ENCODE peak calls at places on chromosomes 2 and 18, in seven cellular contexts. L is H9, E is neuronal stem cell, R is IMR-90, P is mesenchymal stem cell, D is H1, N is trophoblast cell. B is an unnamed sample.

GRCh38 chr2:206259615-206260426 is 14.6 kb upstream of the ZDBF2 start:
- DNase-seq in L (no peak), E (no peak), R (no peak), P (no peak), D (no peak), N (no peak), B (no peak)

GRCh38 chr2:20356042-20356441 is 5.4 kb upstream of the PUM2 start:
- DNase-seq in L (no peak), E (no peak), R (peak; percentile 93), P (peak; percentile 77), D (no peak), N (no peak), B (no peak)

GRCh38 chr2:81266106-81266505 is 961.6 kb upstream of the LRRTM1 start:
- DNase-seq in L (peak; percentile 28), E (peak; percentile 9), R (no peak), P (peak; percentile 7), D (no peak), N (no peak), B (peak; percentile 74)

GRCh38 chr18:13558132-13558531 is 168.2 kb downstream of the FAM210A start:
- DNase-seq in L (peak; percentile 58), E (peak; percentile 30), R (peak; percentile 11), P (peak; percentile 12), D (peak; percentile 34), N (no peak), B (peak; percentile 72)

GRCh38 chr18:44719519-44720060 is 38.9 kb downstream of the SETBP1 start:
- DNase-seq in L (no peak), E (no peak), R (no peak), P (no peak), D (no peak), N (no peak), B (no peak)

GRCh38 chr18:13262839-13263691 is 44.5 kb downstream of the LDLRAD4 start:
- DNase-seq in L (peak; percentile 5), E (no peak), R (no peak), P (no peak), D (no peak), N (no peak), B (no peak)

GRCh38 chr18:77464917-77465316 is 215.3 kb downstream of the GALR1 start:
- DNase-seq in L (no peak), E (no peak), R (no peak), P (no peak), D (no peak), N (no peak), B (no peak)

GRCh38 chr2:127050803-127051115 is 56.2 kb downstream of the BIN1 start:
- DNase-seq in L (no peak), E (no peak), R (no peak), P (no peak), D (no peak), N (no peak), B (no peak)

GRCh38 chr2:241224068-241224850 is 35.8 kb downstream of the ANO7 start:
- DNase-seq in L (no peak), E (no peak), R (peak; percentile 66), P (peak; percentile 50), D (no peak), N (peak; percentile 36), B (peak; percentile 46)

GRCh38 chr2:14051401-14051800 is 581.1 kb upstream of the LRATD1 start:
- DNase-seq in L (no peak), E (no peak), R (no peak), P (no peak), D (no peak), N (no peak), B (no peak)

GRCh38 chr2:177393381-177393780 is 808 bp downstream of the AGPS start:
- DNase-seq in L (no peak), E (no peak), R (no peak), P (peak; percentile 24), D (no peak), N (no peak), B (peak; percentile 21)

GRCh38 chr2:19887508-19887907 is 14.3 kb downstream of the TTC32 start:
- DNase-seq in L (no peak), E (no peak), R (no peak), P (no peak), D (no peak), N (no peak), B (no peak)

GRCh38 chr2:224584111-224584764 is 925 bp downstream of the CUL3 start:
- DNase-seq in L (no peak), E (peak; percentile 17), R (peak; percentile 38), P (peak; percentile 66), D (no peak), N (peak; percentile 46), B (peak; percentile 53)

GRCh38 chr18:11587432-11587831 is 22.0 kb upstream of the SLC35G4 start:
- DNase-seq in L (no peak), E (no peak), R (no peak), P (no peak), D (no peak), N (no peak), B (no peak)

GRCh38 chr18:11581286-11581685 is 28.1 kb upstream of the SLC35G4 start:
- DNase-seq in L (no peak), E (no peak), R (no peak), P (no peak), D (no peak), N (no peak), B (no peak)

GRCh38 chr18:11587846-11588245 is 21.6 kb upstream of the SLC35G4 start:
- DNase-seq in L (no peak), E (no peak), R (no peak), P (no peak), D (no peak), N (no peak), B (no peak)

GRCh38 chr18:11579916-11580315 is 29.5 kb upstream of the SLC35G4 start:
- DNase-seq in L (no peak), E (no peak), R (no peak), P (no peak), D (no peak), N (no peak), B (no peak)

DNA sequence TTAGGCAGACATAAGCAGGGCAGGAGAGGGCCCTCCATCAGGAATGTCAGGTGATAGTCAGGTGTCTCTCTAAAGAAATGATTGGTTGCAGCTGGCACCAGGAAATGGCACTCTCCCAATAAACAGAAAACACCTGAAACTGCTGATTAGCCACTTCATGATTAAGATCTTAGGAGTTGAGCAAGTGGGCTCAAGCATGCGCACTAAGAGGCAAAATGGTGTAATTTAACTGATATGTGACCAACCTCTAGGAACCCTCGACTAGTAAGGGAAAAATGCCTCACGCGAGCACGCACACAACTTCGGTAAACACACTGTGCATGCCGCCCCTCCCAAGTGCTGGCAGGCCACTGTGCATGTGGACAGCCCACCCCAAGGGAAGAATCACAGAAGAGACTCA is 23.8 kb upstream of the SLC35G4 start:
- DNase-seq in L (no peak), E (no peak), R (no peak), P (no peak), D (no peak), N (no peak), B (no peak)
- H2AK5ac ChIP-seq in L (no peak overlapping the region), E (no peak overlapping the region), R (no peak overlapping the region), P (no peak overlapping the region), D (no peak overlapping the region), N (no peak overlapping the region), B (no peak overlapping the region)

GRCh38 chr18:21958707-21959457 is 210.5 kb upstream of the GATA6 start:
- DNase-seq in L (no peak), E (no peak), R (no peak), P (no peak), D (no peak), N (no peak), B (no peak)
- H2BK120ac ChIP-seq in L (no peak overlapping the region), E (no peak overlapping the region), R (no peak overlapping the region), P (no peak overlapping the region), D (no peak overlapping the region), N (no peak overlapping the region), B (no peak overlapping the region)

GRCh38 chr2:190418717-190419116 is 10.6 kb downstream of the MFSD6 start:
- DNase-seq in L (no peak), E (no peak), R (no peak), P (no peak), D (no peak), N (peak; percentile 8), B (no peak)

GRCh38 chr2:190415251-190415650 is 7.1 kb downstream of the MFSD6 start:
- DNase-seq in L (no peak), E (no peak), R (no peak), P (no peak), D (no peak), N (peak; percentile 41), B (no peak)

GRCh38 chr2:190415794-190416729 is 7.9 kb downstream of the MFSD6 start:
- DNase-seq in L (no peak), E (no peak), R (no peak), P (no peak), D (no peak), N (no peak), B (no peak)

GRCh38 chr2:190420822-190421221 is 12.7 kb downstream of the MFSD6 start:
- DNase-seq in L (no peak), E (no peak), R (no peak), P (no peak), D (no peak), N (no peak), B (no peak)

GRCh38 chr2:190417045-190417842 is 9.1 kb downstream of the MFSD6 start:
- DNase-seq in L (no peak), E (no peak), R (no peak), P (no peak), D (no peak), N (no peak), B (no peak)
- H2AK5ac ChIP-seq in L (no peak overlapping the region), E (no peak overlapping the region), R (no peak overlapping the region), P (no peak overlapping the region), D (no peak overlapping the region), N (no peak overlapping the region), B (no peak overlapping the region)

DNA sequence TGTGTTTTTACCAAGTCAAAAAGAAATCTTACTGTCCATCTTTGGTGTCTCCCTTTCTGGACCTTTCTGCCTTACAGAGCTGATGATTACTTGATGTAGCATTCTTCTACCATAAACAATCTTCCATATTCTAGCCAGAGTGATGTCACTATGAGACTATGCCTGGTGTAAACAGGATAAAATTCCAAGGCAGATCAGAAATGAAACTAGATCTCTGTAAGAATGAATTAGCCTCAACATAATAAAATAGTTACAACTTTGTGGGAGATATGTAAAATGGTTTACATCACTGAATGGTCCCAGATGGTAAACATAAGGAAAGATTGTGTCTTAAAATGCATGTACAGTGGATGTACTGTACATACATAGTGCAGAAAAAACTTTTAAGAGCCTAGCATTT is 112.2 kb upstream of the ZNF521 start:
- DNase-seq in L (no peak), E (no peak), R (peak; percentile 95), P (peak; percentile 84), D (no peak), N (no peak), B (no peak)
- H2BK120ac ChIP-seq in L (no peak overlapping the region), E (no peak overlapping the region), R (peak overlapping the region; percentile 100), P (no peak overlapping the region), D (no peak overlapping the region), N (no peak overlapping the region), B (no peak overlapping the region)

B was measured in mesendoderm.